ENCODE peak calls at places on chromosomes 16 and 17, in four cellular contexts. B is HCT116, F is A549, E is PC-9. I is an unnamed sample. For H3K4me1, the result is how much of the 10 kb centered on the place peaks cover.

GRCh38 chr17:67127925-67128324 is 83.6 kb downstream of the CACNG1 start:
- DNase-seq in B (no peak), F (no peak), E (no peak), I (no peak)

GRCh38 chr17:8698142-8699050 is 46.2 kb downstream of the CCDC42 start:
- DNase-seq in B (no peak), F (no peak), E (no peak), I (no peak)

GRCh38 chr16:5333991-5334390 is 236.4 kb upstream of the EEF2KMT start:
- DNase-seq in B (no peak), F (no peak), E (no peak), I (no peak)

GRCh38 chr17:49748791-49749190 is 15.1 kb downstream of the FAM117A start:
- DNase-seq in B (no peak), F (no peak), E (no peak), I (peak)

GRCh38 chr16:56389554-56389953 is 35.8 kb downstream of the AMFR start:
- DNase-seq in B (no peak), F (peak), E (no peak), I (no peak)

GRCh38 chr17:14699569-14700190 is 398.8 kb downstream of the HS3ST3B1 start:
- DNase-seq in B (no peak), F (peak), E (no peak), I (no peak)

GRCh38 chr17:30161601-30162000 is 45.0 kb downstream of the NSRP1 start:
- DNase-seq in B (no peak), F (no peak), E (no peak), I (no peak)

GRCh38 chr16:1288813-1289479 is 20.5 kb upstream of the UBE2I start:
- DNase-seq in B (no peak), F (no peak), E (no peak), I (peak)

GRCh38 chr16:79607587-79607986 is 7.0 kb upstream of the MAF start:
- DNase-seq in B (no peak), F (no peak), E (no peak), I (no peak)

GRCh38 chr16:88650749-88651275 is at the start of gene CYBA:
- DNase-seq in B (peak), F (peak), E (no peak), I (peak)

GRCh38 chr16:11398136-11398535 is 52.9 kb downstream of the RMI2 start:
- DNase-seq in B (no peak), F (no peak), E (no peak), I (no peak)

GRCh38 chr16:48087639-48088038 is 68.2 kb downstream of the ABCC12 start:
- DNase-seq in B (no peak), F (no peak), E (no peak), I (no peak)

GRCh38 chr16:65176603-65177002 is 54.7 kb upstream of the CDH11 start:
- DNase-seq in B (no peak), F (no peak), E (no peak), I (no peak)

GRCh38 chr17:35705230-35705629 is 26.2 kb upstream of the RASL10B start:
- DNase-seq in B (no peak), F (no peak), E (no peak), I (no peak)

DNA sequence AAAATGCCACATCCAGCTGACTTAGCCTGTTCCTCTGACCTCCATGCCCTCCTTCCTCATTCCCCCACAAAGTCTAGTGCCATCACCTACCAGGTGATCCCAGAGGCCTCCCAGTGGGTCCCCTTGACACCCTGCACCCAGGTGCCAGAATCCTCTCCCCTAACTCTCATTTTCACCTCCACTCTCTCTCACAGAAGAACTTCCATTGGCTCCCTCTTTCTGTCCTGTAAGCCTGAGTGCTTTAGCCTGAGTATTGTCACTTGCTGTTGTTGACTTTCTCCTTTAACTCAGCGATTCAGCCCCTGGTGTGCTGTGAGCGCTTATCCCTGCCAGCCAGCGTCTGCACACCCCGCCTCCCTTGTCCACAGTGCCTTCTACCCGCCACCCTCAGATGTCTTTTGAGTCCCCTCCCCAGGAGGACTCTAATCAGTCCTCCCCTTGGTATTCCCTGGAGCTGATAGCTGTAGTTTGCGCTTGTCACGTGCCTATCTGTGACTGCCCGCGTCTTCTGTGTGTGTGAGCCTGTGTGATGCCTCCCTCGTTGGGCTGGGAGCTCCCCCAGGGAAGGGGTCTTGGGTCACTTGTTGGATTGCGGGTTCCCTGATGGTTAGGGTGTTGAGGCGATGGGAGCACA is 31.9 kb downstream of the ARHGAP23 start:
- DNase-seq in B (no peak), F (no peak), E (no peak), I (no peak)
- H3K4me1 ChIP-seq in B (under half), F (under half), E (under half), I (under half)

DNA sequence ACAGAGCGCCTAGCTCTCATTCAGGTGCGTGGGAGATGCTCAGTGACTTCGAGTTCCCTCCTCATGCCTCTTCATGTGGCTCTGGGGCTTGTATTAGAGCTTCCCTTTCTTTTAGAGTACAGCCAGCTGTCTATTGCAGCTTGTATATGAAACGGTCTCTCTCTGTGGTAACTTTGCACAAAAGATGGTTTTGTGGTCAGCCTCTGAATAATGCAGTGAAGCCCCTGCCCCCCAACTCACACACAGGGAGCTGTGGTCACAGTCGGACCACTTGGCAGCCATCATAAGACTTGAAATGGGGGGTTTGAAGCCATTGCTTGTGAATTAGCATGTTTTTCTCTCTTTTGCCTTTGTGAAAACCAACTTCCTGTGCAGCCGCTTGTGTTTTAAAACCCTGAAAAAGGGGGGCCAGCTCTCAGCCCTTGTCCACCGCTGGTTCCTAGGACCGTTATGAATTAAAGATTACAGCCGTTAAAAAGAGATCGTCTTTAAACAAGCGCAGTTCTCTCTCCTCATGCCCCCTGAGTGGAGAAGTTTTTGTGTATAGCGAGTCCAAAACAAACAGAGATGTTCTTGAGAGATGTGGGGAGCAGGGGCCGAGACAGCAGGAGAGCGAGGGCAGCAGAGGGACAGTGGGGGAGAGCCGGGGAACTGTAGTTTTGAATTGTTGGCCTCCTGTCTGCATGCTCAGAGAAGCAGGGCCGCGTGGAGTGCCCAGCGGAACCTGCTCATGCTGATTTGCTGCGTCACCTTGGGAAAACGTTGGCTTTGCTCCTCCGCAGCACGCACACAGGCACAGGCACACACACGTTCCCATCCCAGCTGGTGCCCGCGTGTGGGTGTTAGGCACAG is 199.0 kb downstream of the MSI2 start:
- DNase-seq in B (no peak), F (no peak), E (no peak), I (peak)
- H3K4me2 ChIP-seq in B (no peak), F (no peak), E (no peak), I (peak)

GRCh38 chr17:79940381-79941087 is 95.1 kb downstream of the TBC1D16 start:
- DNase-seq in B (no peak), F (no peak), E (no peak), I (no peak)
- H3K4me1 ChIP-seq in B (under half), F (under half), E (under half), I (under half)

GRCh38 chr17:51076821-51077220 is 43.8 kb downstream of the SPAG9 start:
- DNase-seq in B (no peak), F (no peak), E (no peak), I (no peak)

GRCh38 chr17:51078009-51078592 is 42.6 kb downstream of the SPAG9 start:
- DNase-seq in B (no peak), F (no peak), E (no peak), I (no peak)

GRCh38 chr17:51083976-51084375 is 36.7 kb downstream of the SPAG9 start:
- DNase-seq in B (no peak), F (no peak), E (no peak), I (no peak)

DNA sequence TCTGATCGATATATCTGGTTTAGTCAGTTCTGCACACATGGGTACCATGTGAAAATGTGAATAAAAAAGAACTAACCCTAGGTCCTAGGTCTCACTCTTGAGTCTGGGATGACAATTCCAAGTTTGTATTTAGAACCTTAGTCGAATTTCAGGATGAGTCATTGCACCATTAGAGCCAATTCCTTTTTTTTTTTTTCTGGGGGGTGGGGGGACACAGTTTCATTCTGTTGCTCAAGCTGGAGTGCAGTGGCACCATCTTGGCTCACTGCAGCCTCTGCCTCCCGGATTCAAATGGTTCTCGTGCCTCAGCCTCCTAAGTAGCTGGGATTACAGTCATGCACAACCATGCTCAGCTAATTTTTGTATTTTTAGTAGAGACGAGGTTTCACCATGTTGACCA is 41.6 kb downstream of the SPAG9 start:
- DNase-seq in B (no peak), F (no peak), E (no peak), I (no peak)
- H3K4me2 ChIP-seq in B (no peak), F (peak), E (no peak), I (no peak)

GRCh38 chr17:81489986-81490598 is 22.5 kb downstream of the ACTG1 start:
- DNase-seq in B (no peak), F (no peak), E (no peak), I (no peak)

GRCh38 chr17:81487089-81487486 is 25.5 kb downstream of the ACTG1 start:
- DNase-seq in B (no peak), F (no peak), E (no peak), I (no peak)

GRCh38 chr17:81487487-81488275 is 24.9 kb downstream of the ACTG1 start:
- DNase-seq in B (no peak), F (peak), E (peak), I (peak)

GRCh38 chr17:81489012-81489968 is 23.3 kb downstream of the ACTG1 start:
- DNase-seq in B (no peak), F (no peak), E (no peak), I (no peak)

DNA sequence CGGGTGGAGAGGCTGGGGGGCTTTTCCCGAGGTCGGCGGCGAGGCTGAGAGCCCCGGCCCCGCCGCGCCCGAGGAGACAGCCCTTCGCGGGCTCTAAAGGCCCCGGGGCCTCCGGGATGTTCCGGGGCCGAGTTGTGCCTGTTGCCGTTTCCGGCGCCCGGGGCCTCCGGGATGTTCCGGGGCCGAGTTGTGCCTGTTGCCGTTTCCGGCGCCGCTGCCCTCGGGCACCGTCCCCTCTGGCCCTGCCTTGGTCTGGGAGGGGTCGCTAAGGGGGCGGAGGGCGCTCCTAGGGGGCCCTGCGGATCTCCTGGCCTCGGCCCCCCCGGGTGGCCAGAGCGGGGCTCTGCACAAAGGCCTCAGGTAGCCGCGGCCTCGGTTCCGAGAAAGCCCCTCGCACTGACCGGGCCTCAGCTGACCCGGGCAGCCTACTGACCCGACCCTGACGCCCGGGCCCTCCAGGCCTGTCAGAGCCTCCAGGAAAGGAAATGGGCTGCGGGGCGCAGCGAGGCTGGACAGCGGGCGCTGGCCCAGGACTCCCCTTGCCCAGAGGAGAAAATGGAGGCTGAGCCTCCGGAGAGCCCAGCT is 24.2 kb downstream of the ACTG1 start:
- DNase-seq in B (no peak), F (no peak), E (no peak), I (no peak)
- H3K4me1 ChIP-seq in B (under half), F (under half), E (under half), I (half or more)

GRCh38 chr16:75459691-75460090 is 4.8 kb downstream of the TMEM170A start:
- DNase-seq in B (no peak), F (no peak), E (no peak), I (no peak)

GRCh38 chr16:75458439-75458838 is 6.0 kb downstream of the TMEM170A start:
- DNase-seq in B (no peak), F (no peak), E (no peak), I (no peak)

GRCh38 chr16:75457485-75458021 is 6.9 kb downstream of the TMEM170A start:
- DNase-seq in B (no peak), F (no peak), E (no peak), I (no peak)

GRCh38 chr16:75456971-75457370 is 7.5 kb downstream of the TMEM170A start:
- DNase-seq in B (no peak), F (no peak), E (no peak), I (no peak)

GRCh38 chr16:75458029-75458428 is 6.5 kb downstream of the TMEM170A start:
- DNase-seq in B (no peak), F (no peak), E (no peak), I (no peak)
- H3K4me2 ChIP-seq in B (no peak), F (no peak), E (no peak), I (no peak)

GRCh38 chr17:17052462-17053221 is 10.4 kb downstream of the MPRIP start:
- DNase-seq in B (no peak), F (no peak), E (peak), I (no peak)

GRCh38 chr17:17055286-17056166 is 13.3 kb downstream of the MPRIP start:
- DNase-seq in B (no peak), F (no peak), E (peak), I (no peak)

GRCh38 chr17:17054636-17055035 is 12.4 kb downstream of the MPRIP start:
- DNase-seq in B (no peak), F (no peak), E (no peak), I (no peak)

GRCh38 chr17:17051791-17052461 is 9.7 kb downstream of the MPRIP start:
- DNase-seq in B (no peak), F (no peak), E (peak), I (no peak)

DNA sequence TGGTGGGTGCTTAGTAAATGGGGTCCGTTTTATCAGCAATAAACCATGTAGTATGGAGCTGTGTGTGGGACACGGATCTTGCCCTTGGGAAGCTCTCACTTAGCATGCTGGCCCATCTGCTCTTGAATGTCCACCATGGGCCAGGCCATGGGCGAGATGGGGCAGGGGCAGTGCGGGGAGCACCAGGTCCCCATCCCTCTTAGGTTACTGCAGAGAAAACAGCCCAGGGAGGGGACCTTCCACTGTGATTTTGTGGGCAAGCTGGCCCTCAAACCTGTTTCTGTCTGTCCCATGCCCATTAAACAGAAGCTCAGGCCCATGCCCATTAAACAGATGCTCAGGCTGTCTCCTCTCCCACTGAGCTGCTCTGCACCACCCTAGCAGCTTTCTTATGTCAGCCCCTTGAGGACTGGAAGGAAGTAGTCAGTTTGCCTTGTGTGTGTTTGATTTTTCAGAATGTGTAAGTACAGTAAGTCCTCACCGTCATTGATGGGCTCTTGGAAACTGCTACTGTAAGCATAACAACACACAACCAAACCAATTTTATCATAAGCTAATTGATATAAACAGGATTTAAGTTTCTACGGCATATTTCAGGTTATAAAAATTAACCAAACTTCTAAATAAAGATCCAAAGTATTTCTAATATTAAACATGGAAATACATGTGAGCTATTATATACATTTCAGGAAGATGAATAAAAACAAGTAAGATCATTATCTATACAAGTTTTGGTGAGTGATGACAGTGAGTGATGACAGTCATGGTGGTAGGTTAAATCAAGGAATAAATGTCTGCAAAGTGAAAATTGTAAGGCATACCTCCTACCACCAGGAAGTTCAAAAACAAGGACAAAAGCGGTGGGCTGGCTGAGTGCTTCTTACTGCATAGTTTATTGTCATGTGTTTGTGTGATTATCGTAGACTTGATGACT is 11.5 kb downstream of the MPRIP start:
- DNase-seq in B (no peak), F (no peak), E (no peak), I (no peak)
- H3K4me1 ChIP-seq in B (under half), F (half or more), E (half or more), I (under half)

GRCh38 chr17:63693411-63694113 is 6.4 kb downstream of the LIMD2 start:
- DNase-seq in B (no peak), F (no peak), E (no peak), I (no peak)
- H3K4me2 ChIP-seq in B (no peak), F (no peak), E (no peak), I (no peak)

DNA sequence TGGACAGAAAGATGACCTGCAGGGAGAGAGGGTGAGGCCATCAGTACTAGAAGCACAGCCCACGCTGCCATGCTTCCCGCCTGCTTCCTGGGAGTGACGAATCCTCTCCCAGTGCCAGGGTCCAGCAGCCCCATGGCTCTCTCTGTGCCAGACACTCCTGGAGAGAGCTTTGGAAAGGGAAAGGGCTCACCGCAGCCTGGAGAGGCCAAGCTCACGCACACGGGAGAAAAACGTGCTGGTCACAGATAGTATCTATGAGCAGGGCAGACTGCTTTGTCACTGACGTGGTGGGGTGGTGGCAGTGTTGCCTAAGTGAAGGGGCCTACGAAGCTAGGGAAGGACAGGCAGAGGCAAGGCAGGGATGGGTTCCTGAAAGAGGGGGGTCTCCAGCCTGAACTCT is 5.4 kb downstream of the WBP2 start:
- DNase-seq in B (no peak), F (no peak), E (no peak), I (no peak)
- H3K4me1 ChIP-seq in B (under half), F (under half), E (half or more), I (under half)

DNA sequence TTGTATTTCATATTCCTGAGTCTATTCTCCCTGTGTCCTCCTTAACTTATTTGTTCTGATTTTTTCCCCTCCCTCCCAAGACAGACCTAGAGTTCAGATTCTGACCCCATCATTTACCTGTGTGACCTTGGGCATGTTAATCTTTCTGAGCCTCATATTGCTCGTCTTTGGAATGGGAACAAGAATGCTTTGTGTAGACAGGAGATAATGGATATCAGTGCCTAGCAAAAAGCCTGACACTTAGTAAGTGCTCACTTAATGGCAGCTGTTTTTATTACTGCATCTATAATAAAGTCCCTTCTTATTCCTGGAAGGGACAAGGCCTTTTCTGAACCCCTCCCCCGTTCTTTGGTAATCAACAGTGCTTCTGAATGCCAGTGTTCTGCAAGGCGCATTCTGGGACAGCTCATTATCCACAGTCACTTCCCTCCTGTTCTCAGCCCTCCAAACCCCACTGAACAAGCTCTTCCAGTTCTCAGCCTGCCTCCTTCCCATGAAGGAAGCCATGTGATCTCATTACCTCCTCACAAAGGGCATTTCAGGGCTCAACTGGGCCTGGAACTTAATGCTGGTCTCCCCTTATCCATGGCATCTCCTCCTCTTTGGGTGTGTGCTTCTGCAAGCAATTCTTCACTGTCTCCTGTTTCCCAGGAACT is 25.1 kb upstream of the SUPT4H1 start:
- DNase-seq in B (peak), F (no peak), E (peak), I (no peak)
- H3K4me2 ChIP-seq in B (peak), F (no peak), E (peak), I (no peak)

I was measured in DND-41.